ENCODE peak calls at places on chromosomes 7 and 10, in seven cellular contexts. R is H1, J is WTC11, U is foreskin fibroblast, B is sigmoid colon, X is nephron progenitor cell, N is upper lobe of right lung. T is an unnamed sample.

GRCh38 chr10:116408716-116409115 is 18.9 kb upstream of the PNLIPRP3 start:
- DNase-seq in U (no peak), X (peak; percentile 4), J (no peak), N (no peak), B (no peak), R (no peak), T (no peak)

GRCh38 chr7:131819891-131820290 is 263.5 kb upstream of the PODXL start:
- DNase-seq in N (no peak), J (no peak), U (no peak), B (no peak), R (no peak), X (no peak), T (no peak)

GRCh38 chr7:16067695-16068094 is 353.6 kb downstream of the CRPPA start:
- DNase-seq in X (no peak), R (no peak), N (no peak), J (no peak), U (no peak), B (no peak), T (no peak)

GRCh38 chr10:102538811-102539210 is 35.0 kb downstream of the SUFU start:
- DNase-seq in R (no peak), X (no peak), U (no peak), J (no peak), B (no peak), N (peak; percentile 2), T (no peak)

GRCh38 chr7:46534593-46535271 is 613.7 kb upstream of the IGFBP3 start:
- DNase-seq in B (no peak), N (no peak), X (peak; percentile 23), R (peak; percentile 31), J (peak; percentile 20), U (peak; percentile 56), T (no peak)

GRCh38 chr7:141431143-141431479 is 120.1 kb upstream of the AGK start:
- DNase-seq in N (no peak), R (no peak), U (no peak), B (no peak), X (no peak), J (no peak), T (no peak)

GRCh38 chr7:81301815-81302214 is 383.0 kb upstream of the SEMA3C start:
- DNase-seq in N (no peak), R (no peak), U (no peak), B (no peak), X (no peak), J (no peak), T (no peak)

GRCh38 chr7:1922870-1923236 is 252.8 kb downstream of the ELFN1 start:
- DNase-seq in N (no peak), J (no peak), B (no peak), X (no peak), R (no peak), U (peak; percentile 30), T (no peak)

GRCh38 chr10:51804861-51805260 is 105.5 kb upstream of the CSTF2T start:
- DNase-seq in R (no peak), J (no peak), X (no peak), N (no peak), U (peak; percentile 57), B (no peak), T (no peak)

GRCh38 chr10:53111529-53111928 is 338.9 kb upstream of the MBL2 start:
- DNase-seq in X (no peak), U (no peak), N (no peak), B (no peak), J (no peak), R (no peak), T (no peak)

GRCh38 chr10:102146971-102147428 is 5.2 kb upstream of the NOLC1 start:
- DNase-seq in N (no peak), U (no peak), X (no peak), J (no peak), R (no peak), B (no peak), T (no peak)

GRCh38 chr10:98394855-98395440 is 20.0 kb downstream of the PYROXD2 start:
- DNase-seq in N (no peak), R (no peak), J (no peak), B (no peak), X (no peak), U (no peak), T (no peak)

GRCh38 chr10:124175701-124176100 is 82.3 kb upstream of the CHST15 start:
- DNase-seq in N (no peak), J (no peak), U (no peak), X (no peak), R (no peak), B (no peak), T (no peak)

DNA sequence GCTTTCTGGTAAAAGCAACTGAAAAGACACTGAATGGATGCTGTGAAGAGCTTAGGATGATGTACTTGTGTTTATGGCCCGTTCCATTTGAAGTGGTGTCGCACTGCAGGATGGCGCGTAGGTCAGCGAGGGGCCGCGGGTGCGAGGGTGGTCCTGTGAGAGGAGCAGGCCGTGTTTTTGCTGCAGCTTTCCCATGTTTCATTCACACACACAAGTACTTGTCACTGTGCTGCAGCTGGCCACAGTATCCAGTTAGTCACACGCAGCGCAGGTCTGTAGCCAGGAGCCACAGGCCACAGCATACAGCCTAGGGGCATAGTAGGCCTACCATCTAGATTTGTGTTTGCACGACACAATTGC is 23.2 kb downstream of the WIPI2 start:
- DNase-seq in X (no peak), R (no peak), N (peak; percentile 48), U (no peak), J (no peak), B (peak; percentile 44), T (no peak)
- TF ChIP-seq CTCF in X (no peak), R (no peak), N (no peak), U (no peak), J (no peak), B (no peak), T (no peak)

GRCh38 chr10:92810934-92811532 is 37.3 kb upstream of the EXOC6 start:
- DNase-seq in N (no peak), B (no peak), U (no peak), X (no peak), R (no peak), J (no peak), T (no peak)

GRCh38 chr10:92813979-92814378 is 34.3 kb upstream of the EXOC6 start:
- DNase-seq in B (no peak), N (no peak), R (no peak), X (no peak), J (no peak), U (no peak), T (no peak)

GRCh38 chr10:92811986-92812385 is 36.3 kb upstream of the EXOC6 start:
- DNase-seq in X (no peak), B (no peak), U (no peak), R (no peak), J (no peak), N (no peak), T (no peak)

GRCh38 chr10:92814790-92815189 is 33.5 kb upstream of the EXOC6 start:
- DNase-seq in X (no peak), N (no peak), B (no peak), R (no peak), J (no peak), U (no peak), T (no peak)

GRCh38 chr10:92816106-92816505 is 32.2 kb upstream of the EXOC6 start:
- DNase-seq in X (no peak), N (no peak), R (no peak), B (no peak), J (no peak), U (peak; percentile 20), T (no peak)
- TF ChIP-seq CTCF in X (no peak), N (no peak), R (no peak), B (no peak), J (no peak), U (no peak), T (no peak)

GRCh38 chr7:84617265-84618030 is 422.9 kb upstream of the SEMA3A start:
- DNase-seq in U (no peak), N (no peak), J (no peak), X (no peak), B (no peak), R (no peak), T (no peak)

GRCh38 chr7:84611391-84611790 is 416.8 kb upstream of the SEMA3A start:
- DNase-seq in X (no peak), N (no peak), J (no peak), U (no peak), B (no peak), R (no peak), T (no peak)

GRCh38 chr7:84613411-84613810 is 418.8 kb upstream of the SEMA3A start:
- DNase-seq in N (no peak), J (no peak), B (no peak), X (no peak), R (no peak), U (no peak), T (no peak)

GRCh38 chr7:84612976-84613375 is 418.4 kb upstream of the SEMA3A start:
- DNase-seq in U (peak; percentile 9), N (no peak), X (no peak), J (no peak), R (no peak), B (no peak), T (no peak)

GRCh38 chr7:84614821-84615506 is 420.4 kb upstream of the SEMA3A start:
- DNase-seq in N (no peak), B (no peak), X (no peak), U (no peak), R (no peak), J (no peak), T (no peak)
- TF ChIP-seq CTCF in N (no peak), B (no peak), X (no peak), U (no peak), R (no peak), J (no peak), T (peak; percentile 26)

GRCh38 chr10:22980822-22981221 is 53.0 kb downstream of the ARMC3 start:
- DNase-seq in R (no peak), J (no peak), N (no peak), U (no peak), B (no peak), X (no peak), T (no peak)

GRCh38 chr10:22976535-22976934 is 48.7 kb downstream of the ARMC3 start:
- DNase-seq in X (no peak), J (no peak), R (no peak), B (no peak), U (peak; percentile 16), N (no peak), T (no peak)

GRCh38 chr10:22978918-22979317 is 51.1 kb downstream of the ARMC3 start:
- DNase-seq in R (no peak), B (no peak), U (no peak), X (no peak), J (no peak), N (no peak), T (no peak)

GRCh38 chr10:22978287-22978686 is 50.4 kb downstream of the ARMC3 start:
- DNase-seq in U (no peak), R (no peak), X (no peak), J (no peak), N (no peak), B (no peak), T (peak; percentile 11)

GRCh38 chr10:22977751-22978150 is 49.9 kb downstream of the ARMC3 start:
- DNase-seq in R (no peak), U (no peak), B (no peak), J (no peak), N (no peak), X (no peak), T (no peak)
- TF ChIP-seq CTCF in R (no peak), U (no peak), B (no peak), J (no peak), N (no peak), X (no peak), T (no peak)

T was measured in BE2C.